ENCODE peak calls at places on chromosomes 16 and 17, in ten cellular contexts. D, T, M, J, W, X, U, B, Q and F are unnamed samples.
A peak's percentile ranks its signal among the peaks of the same experiment; 100 is the strongest.

GRCh38 chr16:82660078-82660645 is 33.4 kb downstream of the CDH13 start:
- DNase-seq in Q (no peak), J (peak; percentile 80), X (no peak), B (no peak), U (no peak), T (no peak), D (no peak), W (no peak), M (no peak), F (peak; percentile 93)

GRCh38 chr16:81220369-81220768 is 18.1 kb upstream of the BCO1 start:
- DNase-seq in Q (no peak), X (no peak), B (no peak), J (no peak), M (no peak), W (no peak), T (no peak), U (no peak), D (no peak), F (no peak)

GRCh38 chr16:71883193-71883848 is 661 bp downstream of the ZNF821 start:
- DNase-seq in X (peak; percentile 50), J (peak; percentile 11), M (no peak), U (peak; percentile 72), T (peak; percentile 6), D (peak; percentile 40), Q (peak; percentile 31), B (peak; percentile 36), W (peak; percentile 53), F (no peak)

GRCh38 chr16:9275816-9276354 is 184.4 kb downstream of the HAPSTR1 start:
- DNase-seq in J (no peak), B (no peak), M (no peak), X (no peak), T (no peak), W (no peak), Q (no peak), D (no peak), U (no peak), F (no peak)

GRCh38 chr17:64171041-64171440 is 41.1 kb upstream of the ERN1 start:
- DNase-seq in J (peak; percentile 47), W (no peak), T (no peak), D (no peak), X (no peak), B (peak; percentile 60), M (no peak), U (no peak), Q (peak; percentile 16), F (no peak)

GRCh38 chr17:40312131-40312731 is 3.3 kb downstream of the RARA start:
- DNase-seq in D (no peak), B (no peak), T (no peak), M (no peak), J (no peak), U (no peak), W (no peak), X (peak; percentile 72), Q (no peak), F (peak; percentile 85)

GRCh38 chr17:61508912-61509311 is 56.7 kb downstream of the TBX4 start:
- DNase-seq in M (no peak), T (no peak), J (no peak), Q (no peak), X (no peak), W (no peak), B (no peak), U (no peak), D (no peak), F (no peak)

GRCh38 chr17:56441331-56441730 is 152.2 kb upstream of the NOG start:
- DNase-seq in B (peak; percentile 8), J (peak; percentile 29), X (no peak), M (no peak), Q (peak; percentile 8), D (no peak), T (no peak), U (no peak), W (no peak), F (no peak)

GRCh38 chr16:56657555-56658430 is at the start of gene MT1F:
- DNase-seq in Q (peak; percentile 78), B (peak; percentile 91), D (peak; percentile 55), M (no peak), J (peak; percentile 55), X (peak; percentile 57), W (peak; percentile 77), U (peak; percentile 87), T (peak; percentile 32), F (peak; percentile 71)

GRCh38 chr16:23771027-23771426 is 16.2 kb downstream of the CHP2 start:
- DNase-seq in D (no peak), T (no peak), B (peak; percentile 85), J (no peak), U (no peak), M (no peak), Q (no peak), X (no peak), W (no peak), F (no peak)

GRCh38 chr16:79053577-79053976 is 547.0 kb downstream of the MAF start:
- DNase-seq in B (no peak), Q (no peak), J (no peak), M (no peak), D (no peak), X (no peak), T (no peak), U (no peak), W (no peak), F (no peak)

GRCh38 chr16:4663756-4664465 is 29.5 kb upstream of the NUDT16L1 start:
- DNase-seq in J (peak; percentile 51), Q (no peak), U (no peak), W (peak; percentile 55), M (no peak), X (peak; percentile 64), T (no peak), D (no peak), B (no peak), F (peak; percentile 58)

GRCh38 chr16:81539009-81539820 is 94.6 kb downstream of the CMIP start:
- DNase-seq in Q (no peak), J (no peak), B (no peak), M (no peak), W (no peak), D (no peak), T (no peak), U (no peak), X (no peak), F (no peak)

GRCh38 chr16:68276223-68276622 is 11.9 kb downstream of the SLC7A6 start:
- DNase-seq in T (no peak), U (no peak), Q (no peak), B (no peak), X (no peak), M (no peak), W (no peak), D (no peak), J (no peak), F (no peak)
- H3K27ac ChIP-seq in T (peak overlapping the region; percentile 31), U (peak overlapping the region; percentile 23), Q (no peak overlapping the region), B (peak overlapping the region; percentile 26), X (peak overlapping the region; percentile 46), M (no peak overlapping the region), W (peak overlapping the region; percentile 65), D (no peak overlapping the region), J (peak overlapping the region; percentile 77), F (peak overlapping the region; percentile 95)

DNA sequence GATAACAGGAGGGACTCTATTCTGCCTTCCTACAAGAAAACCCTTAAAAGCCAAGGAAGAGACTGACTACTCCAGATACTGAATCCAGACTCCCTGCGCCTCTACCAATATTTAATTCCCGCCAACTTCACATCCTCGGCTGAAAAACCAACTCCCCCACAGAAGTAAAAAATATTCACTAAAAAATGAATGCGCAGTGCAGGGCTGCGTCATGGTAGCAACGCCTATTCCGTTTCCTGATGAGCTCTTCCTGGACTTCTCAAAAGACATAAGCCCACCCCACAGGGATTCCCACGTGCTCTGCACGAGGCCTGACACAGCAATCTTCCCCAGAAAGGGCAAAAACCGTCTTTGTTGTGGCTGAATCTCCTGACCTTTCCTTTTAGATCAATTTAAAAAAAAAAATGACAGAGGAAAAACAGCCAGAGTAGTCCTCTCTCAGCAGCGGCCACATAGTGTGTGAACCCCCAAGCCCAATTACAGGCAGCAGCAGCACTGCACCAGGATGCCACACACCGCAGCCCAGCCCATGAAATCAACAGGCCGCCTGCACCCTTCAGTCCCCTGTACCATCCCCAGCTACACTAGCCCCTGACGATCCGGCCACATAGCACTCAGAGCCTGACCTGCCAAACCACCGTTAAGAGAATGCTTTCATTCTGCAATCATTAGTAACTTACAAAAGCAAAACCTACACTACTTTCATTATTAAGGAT is 23.9 kb downstream of the KLHDC4 start:
- DNase-seq in W (no peak), U (no peak), T (no peak), B (no peak), J (no peak), M (no peak), X (no peak), D (no peak), Q (no peak), F (no peak)
- H3K27ac ChIP-seq in W (no peak overlapping the region), U (no peak overlapping the region), T (no peak overlapping the region), B (no peak overlapping the region), J (no peak overlapping the region), M (no peak overlapping the region), X (no peak overlapping the region), D (no peak overlapping the region), Q (no peak overlapping the region), F (no peak overlapping the region)

GRCh38 chr17:81470944-81471803 is 41.4 kb downstream of the ACTG1 start:
- DNase-seq in X (no peak), Q (no peak), J (no peak), D (no peak), U (no peak), T (no peak), W (no peak), M (no peak), B (no peak), F (no peak)
- H3K27ac ChIP-seq in X (no peak overlapping the region), Q (peak overlapping the region; percentile 15), J (peak overlapping the region; percentile 62), D (peak overlapping the region; percentile 52), U (peak overlapping the region; percentile 72), T (no peak overlapping the region), W (no peak overlapping the region), M (no peak overlapping the region), B (peak overlapping the region; percentile 33), F (peak overlapping the region; percentile 62)

GRCh38 chr16:85360323-85361277 is 248.3 kb upstream of the CIBAR2 start:
- DNase-seq in X (no peak), Q (no peak), B (peak; percentile 84), J (no peak), W (no peak), M (no peak), T (no peak), U (peak; percentile 63), D (no peak), F (peak; percentile 90)

GRCh38 chr16:85362443-85362842 is 250.2 kb upstream of the CIBAR2 start:
- DNase-seq in Q (no peak), M (no peak), X (no peak), J (no peak), W (no peak), T (no peak), U (no peak), B (no peak), D (no peak), F (no peak)

GRCh38 chr16:85359147-85359822 is 247.0 kb upstream of the CIBAR2 start:
- DNase-seq in D (no peak), J (peak; percentile 58), U (peak; percentile 51), T (no peak), B (no peak), Q (no peak), M (no peak), X (no peak), W (peak; percentile 62), F (no peak)

GRCh38 chr16:85363427-85363826 is 249.7 kb upstream of the GSE1 start:
- DNase-seq in T (no peak), D (no peak), B (no peak), M (no peak), U (no peak), W (no peak), Q (no peak), X (no peak), J (no peak), F (no peak)

GRCh38 chr16:85361441-85362118 is 249.3 kb upstream of the CIBAR2 start:
- DNase-seq in B (no peak), M (no peak), W (peak; percentile 75), J (no peak), X (no peak), U (peak; percentile 56), Q (no peak), T (no peak), D (no peak), F (no peak)
- H3K27ac ChIP-seq in B (peak overlapping the region; percentile 95), M (no peak overlapping the region), W (no peak overlapping the region), J (no peak overlapping the region), X (no peak overlapping the region), U (peak overlapping the region; percentile 61), Q (no peak overlapping the region), T (no peak overlapping the region), D (no peak overlapping the region), F (peak overlapping the region; percentile 64)